ENCODE peak calls at places on chromosome X, in six cellular contexts. V is ovary; K is CD8-positive, alpha-beta T cell; F is right lobe of liver; A is tibial nerve; D is dorsolateral prefrontal cortex. Z is an unnamed sample.
A peak's percentile ranks its signal among the peaks of the same experiment; 100 is the strongest.

GRCh38 chrX:145190801-145191389 is 56.4 kb upstream of the SPANXN1 start:
- DNase-seq in K (no peak), V (no peak), D (no peak), F (no peak), A (no peak), Z (no peak)

GRCh38 chrX:108484251-108484650 is 44.6 kb downstream of the COL4A5 start:
- DNase-seq in F (no peak), A (no peak), D (no peak), V (no peak), K (no peak), Z (no peak)

GRCh38 chrX:129360175-129360574 is 163.1 kb downstream of the SMARCA1 start:
- DNase-seq in K (no peak), F (peak; percentile 46), A (no peak), D (no peak), V (no peak), Z (no peak)

GRCh38 chrX:153885968-153886903 is at the start of gene L1CAM:
- DNase-seq in F (no peak), K (peak; percentile 30), D (no peak), V (no peak), A (no peak), Z (no peak)

GRCh38 chrX:119589810-119590209 is 15.4 kb downstream of the UBE2A start:
- DNase-seq in F (no peak), A (no peak), K (no peak), D (no peak), V (no peak), Z (no peak)

GRCh38 chrX:151458824-151459223 is 61.8 kb downstream of the VMA21 start:
- DNase-seq in F (no peak), V (no peak), A (no peak), D (no peak), K (no peak), Z (no peak)

GRCh38 chrX:134254511-134254910 is 17.5 kb downstream of the CCDC160 start:
- DNase-seq in V (no peak), D (no peak), K (no peak), F (no peak), A (no peak), Z (no peak)

GRCh38 chrX:130555341-130555740 is 153.6 kb downstream of the RBMX2 start:
- DNase-seq in A (no peak), F (no peak), K (no peak), V (no peak), D (no peak), Z (no peak)

GRCh38 chrX:132983496-132983895 is 25.1 kb upstream of the HS6ST2 start:
- DNase-seq in F (no peak), V (no peak), K (no peak), D (no peak), A (no peak), Z (no peak)

GRCh38 chrX:41084044-41084359 is 1.2 kb upstream of the USP9X start:
- DNase-seq in V (no peak), F (no peak), A (no peak), D (no peak), K (no peak), Z (no peak)

GRCh38 chrX:101482296-101482695 is 3.0 kb upstream of the ARMCX4 start:
- DNase-seq in F (no peak), V (no peak), K (no peak), D (no peak), A (no peak), Z (no peak)

GRCh38 chrX:113975441-113975840 is 608.4 kb upstream of the HTR2C start:
- DNase-seq in K (no peak), D (no peak), A (no peak), V (no peak), F (no peak), Z (no peak)

GRCh38 chrX:150546711-150547153 is 21.7 kb upstream of the MTM1 start:
- DNase-seq in D (no peak), A (no peak), K (peak; percentile 71), F (peak; percentile 72), V (peak; percentile 47), Z (no peak)

DNA sequence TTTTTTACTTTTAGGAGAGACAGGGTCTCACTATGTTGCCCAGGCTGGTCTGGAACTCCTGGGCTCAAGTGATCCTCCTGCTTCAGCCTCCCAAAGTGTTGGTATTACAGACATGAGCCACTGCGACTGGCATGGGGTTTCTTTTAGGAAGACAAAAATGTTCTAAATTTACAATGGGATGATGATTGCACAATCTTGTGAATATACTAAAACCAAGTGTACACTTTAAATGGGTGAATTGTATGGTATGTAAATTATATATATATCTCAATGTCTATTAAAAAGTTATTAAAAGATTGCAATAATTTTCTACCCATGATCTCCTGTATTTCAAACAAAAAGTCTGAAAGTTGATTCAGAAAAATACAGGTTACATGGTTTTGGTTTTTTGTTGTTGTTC is 9.1 kb upstream of the MAGIX start:
- DNase-seq in F (no peak), A (no peak), D (no peak), K (no peak), V (no peak), Z (no peak)
- TF ChIP-seq CTCF in F (no peak), A (no peak), D (no peak), K (no peak), V (no peak), Z (no peak)

GRCh38 chrX:20313889-20314288 is 47.2 kb upstream of the RPS6KA3 start:
- DNase-seq in K (no peak), F (no peak), A (no peak), D (no peak), V (no peak), Z (no peak)
- TF ChIP-seq CTCF in K (no peak), F (no peak), A (no peak), D (no peak), V (no peak), Z (no peak)

DNA sequence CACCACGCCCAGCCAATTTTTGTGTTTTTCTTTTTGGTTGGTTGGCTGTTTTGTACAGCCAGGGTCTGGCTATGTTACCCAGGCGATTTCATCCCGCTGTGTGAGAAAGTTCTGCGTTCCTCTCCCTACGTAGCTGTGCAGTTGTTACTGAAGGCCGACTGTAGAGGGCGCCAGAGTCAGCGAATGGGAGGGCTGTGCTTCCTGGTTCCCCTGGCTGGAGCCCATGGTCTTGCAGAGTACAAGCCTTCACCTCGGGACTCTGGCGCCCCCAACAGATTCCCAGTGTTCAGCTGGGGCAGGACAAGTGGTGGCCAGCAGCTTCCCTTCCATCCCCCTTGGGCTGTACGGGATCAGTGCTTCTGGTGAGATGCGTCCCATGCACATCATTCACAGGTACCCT is 5.6 kb upstream of the CT45A1 start:
- DNase-seq in D (no peak), F (no peak), A (no peak), K (no peak), V (no peak), Z (no peak)
- TF ChIP-seq CTCF in D (peak; percentile 19), F (no peak), A (no peak), K (no peak), V (no peak), Z (peak; percentile 16)

DNA sequence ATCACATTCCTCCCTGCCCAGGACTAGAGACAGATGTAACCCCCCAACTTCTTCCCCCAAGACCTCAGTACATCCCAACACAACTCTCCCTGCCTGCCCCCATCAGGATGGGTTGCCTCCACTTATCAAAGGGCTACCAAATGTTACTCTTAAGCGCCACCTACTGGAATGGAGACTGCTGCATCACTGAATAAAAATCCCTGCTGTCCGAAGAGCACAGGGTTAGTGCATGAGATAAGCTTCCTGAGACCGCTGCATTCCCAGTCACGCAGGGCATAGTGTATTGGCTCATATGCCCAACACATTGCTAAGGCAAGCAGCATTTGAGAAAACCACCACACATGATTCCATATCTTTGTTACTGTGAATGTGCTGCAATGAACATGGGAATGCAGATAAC is 544.5 kb downstream of the PPP4R3C start:
- DNase-seq in A (no peak), D (no peak), K (no peak), V (no peak), F (no peak), Z (no peak)
- TF ChIP-seq CTCF in A (no peak), D (peak; percentile 18), K (no peak), V (no peak), F (peak; percentile 16), Z (peak; percentile 24)

DNA sequence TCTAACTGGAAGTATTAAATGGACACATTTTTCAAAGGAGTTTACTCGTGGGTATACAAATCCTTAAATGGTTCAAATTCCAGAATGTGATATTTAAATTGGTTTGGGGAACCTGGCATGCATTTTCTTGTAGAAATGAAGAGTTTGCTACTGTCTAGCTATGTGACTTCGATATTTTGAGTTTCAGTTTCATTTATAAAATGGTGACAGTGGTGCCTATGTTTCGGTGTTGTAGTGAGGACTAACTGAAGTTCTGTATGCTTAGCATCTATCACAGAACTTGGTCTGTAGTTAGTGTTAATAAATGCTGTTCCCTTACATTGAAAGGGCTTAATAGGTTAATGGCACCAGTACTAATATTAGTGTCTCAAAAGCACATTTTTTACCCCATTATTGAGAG is 29.4 kb downstream of the TRPC5 start:
- DNase-seq in F (no peak), K (no peak), A (no peak), V (no peak), D (no peak), Z (no peak)
- TF ChIP-seq CTCF in F (no peak), K (no peak), A (no peak), V (no peak), D (no peak), Z (no peak)

DNA sequence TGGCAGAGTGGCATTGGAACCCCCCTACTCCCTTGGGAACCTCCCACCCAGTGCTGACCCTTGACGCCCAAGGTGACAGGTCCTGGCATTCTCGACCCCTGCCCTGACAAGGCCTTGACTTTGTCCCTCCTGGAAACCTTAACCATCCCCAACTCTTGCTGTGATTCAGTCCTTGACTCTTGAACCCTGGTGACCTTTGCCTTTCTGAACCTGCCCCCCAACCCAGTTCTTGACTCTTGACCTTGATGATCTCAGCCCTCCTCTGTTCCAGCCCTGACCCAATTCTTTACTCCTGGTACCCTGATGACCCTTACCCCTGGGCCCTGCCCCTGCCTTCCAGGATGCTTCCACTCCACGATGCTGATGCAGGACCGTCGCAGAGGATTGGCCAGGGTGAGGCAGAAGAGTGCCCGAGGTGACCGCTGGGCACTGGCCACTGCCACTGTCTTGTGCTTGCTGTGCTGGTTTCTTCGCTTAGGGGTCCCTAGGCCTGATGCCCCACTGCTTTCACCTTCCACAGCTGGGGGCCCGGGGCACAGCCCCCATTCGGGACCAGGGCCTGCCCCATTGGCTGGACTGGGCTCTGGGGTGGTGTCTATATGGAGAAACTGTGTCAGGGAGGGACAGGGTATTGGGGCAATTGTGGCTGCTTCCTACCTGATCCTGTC is 1.7 kb downstream of the CACNA1F start:
- DNase-seq in A (no peak), K (no peak), F (no peak), D (no peak), V (no peak), Z (no peak)
- TF ChIP-seq CTCF in A (no peak), K (no peak), F (no peak), D (no peak), V (no peak), Z (no peak)

GRCh38 chrX:78886550-78886949 is 58.6 kb upstream of the P2RY10 start:
- DNase-seq in V (no peak), F (no peak), A (no peak), D (no peak), K (no peak), Z (no peak)
- TF ChIP-seq CTCF in V (no peak), F (peak; percentile 28), A (no peak), D (peak; percentile 28), K (peak; percentile 36), Z (peak; percentile 59)

Z was measured in osteocyte.